ENCODE peak calls at places on chromosomes 3 and 15, in six cellular contexts. C is Panc1, V is HCT116, N is HepG2, Q is stomach, S is sigmoid colon. Y is an unnamed sample.
A peak's percentile ranks its signal among the peaks of the same experiment; 100 is the strongest.

GRCh38 chr15:43514241-43515057 is 3.0 kb upstream of the MAP1A start:
- DNase-seq in S (no peak), Q (no peak), V (no peak), C (no peak), N (peak; percentile 31), Y (peak; percentile 22)

GRCh38 chr3:36597422-36597821 is 166.9 kb downstream of the DCLK3 start:
- DNase-seq in S (no peak), C (no peak), N (no peak), Q (no peak), V (no peak), Y (no peak)

GRCh38 chr3:141557961-141558706 is 71.3 kb downstream of the RASA2 start:
- DNase-seq in N (no peak), V (no peak), C (no peak), Q (no peak), S (no peak), Y (peak; percentile 18)

GRCh38 chr15:75620776-75621536 is 4.6 kb downstream of the SNUPN start:
- DNase-seq in N (no peak), S (peak; percentile 94), Q (peak; percentile 77), C (no peak), V (no peak), Y (peak; percentile 67)

GRCh38 chr3:31942446-31942845 is 38.6 kb downstream of the OSBPL10 start:
- DNase-seq in N (no peak), C (no peak), Q (no peak), S (no peak), V (no peak), Y (no peak)

GRCh38 chr3:66910721-66911120 is 87.4 kb upstream of the KBTBD8 start:
- DNase-seq in S (no peak), N (no peak), C (no peak), Q (no peak), V (no peak), Y (no peak)

GRCh38 chr3:119585867-119586570 is 6.7 kb downstream of the ADPRH start:
- DNase-seq in C (no peak), S (no peak), V (no peak), Q (no peak), N (no peak), Y (no peak)

GRCh38 chr15:89654847-89655805 is at the start of gene KIF7:
- DNase-seq in C (no peak), Q (peak; percentile 31), S (peak; percentile 71), N (peak; percentile 32), V (no peak), Y (no peak)

GRCh38 chr15:88049509-88049908 is 207.0 kb downstream of the NTRK3 start:
- DNase-seq in C (no peak), N (no peak), Q (no peak), V (no peak), S (no peak), Y (no peak)

GRCh38 chr15:96276438-96277210 is 53.9 kb upstream of the NR2F2 start:
- DNase-seq in N (no peak), Q (no peak), S (no peak), V (no peak), C (no peak), Y (no peak)

GRCh38 chr15:98896002-98896721 is 111.4 kb downstream of the PGPEP1L start:
- DNase-seq in V (no peak), C (no peak), Q (no peak), N (no peak), S (no peak), Y (no peak)

GRCh38 chr3:197305854-197306253 is 7.4 kb upstream of the DLG1 start:
- DNase-seq in V (no peak), S (no peak), C (no peak), Q (no peak), N (no peak), Y (no peak)

DNA sequence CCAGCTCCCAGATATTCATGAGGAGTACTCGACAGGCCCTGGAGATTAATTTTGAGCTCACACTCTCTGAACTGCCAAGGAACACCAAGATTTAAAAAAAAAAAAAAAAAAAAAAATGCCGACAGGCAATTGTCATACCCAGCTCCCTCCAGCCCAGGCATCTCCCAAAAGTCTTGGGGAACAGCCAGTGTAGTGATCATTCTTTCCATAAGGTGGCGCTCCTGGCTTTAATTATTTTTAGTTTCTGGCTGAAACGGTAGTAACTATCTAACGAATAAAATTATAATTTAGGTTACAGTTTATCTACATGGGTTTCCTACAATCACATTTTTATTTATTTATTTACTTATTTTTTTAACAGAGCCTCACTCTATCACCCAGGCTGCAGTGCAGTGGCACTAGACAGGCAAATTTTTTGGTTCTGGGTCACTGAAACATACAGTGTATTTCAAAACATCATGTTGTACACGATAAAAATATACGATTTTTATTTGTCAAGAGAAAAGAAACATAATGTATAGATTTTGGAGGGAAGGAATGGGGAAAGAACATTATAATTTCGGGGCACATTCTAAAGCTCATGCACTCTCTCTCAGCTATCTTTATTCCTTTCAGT is 157.3 kb downstream of the ADAMTS9 start:
- DNase-seq in S (peak; percentile 79), C (peak; percentile 10), N (peak; percentile 18), Q (peak; percentile 67), V (peak; percentile 21), Y (peak; percentile 70)
- TF ChIP-seq POLR2AphosphoS5 in S (peak; percentile 14), C (no peak), N (no peak), Q (no peak), V (no peak), Y (no peak)

GRCh38 chr3:53146319-53146868 is 14.6 kb upstream of the PRKCD start:
- DNase-seq in V (no peak), C (no peak), S (no peak), N (no peak), Q (no peak), Y (no peak)
- H3K27me3 ChIP-seq in V (no peaks in the 10 kb centered on the region), C (no peaks in the 10 kb centered on the region), S (no peaks in the 10 kb centered on the region), N (peaks cover 2% of the 10 kb centered on the region), Q (no peaks in the 10 kb centered on the region), Y (no peaks in the 10 kb centered on the region)

DNA sequence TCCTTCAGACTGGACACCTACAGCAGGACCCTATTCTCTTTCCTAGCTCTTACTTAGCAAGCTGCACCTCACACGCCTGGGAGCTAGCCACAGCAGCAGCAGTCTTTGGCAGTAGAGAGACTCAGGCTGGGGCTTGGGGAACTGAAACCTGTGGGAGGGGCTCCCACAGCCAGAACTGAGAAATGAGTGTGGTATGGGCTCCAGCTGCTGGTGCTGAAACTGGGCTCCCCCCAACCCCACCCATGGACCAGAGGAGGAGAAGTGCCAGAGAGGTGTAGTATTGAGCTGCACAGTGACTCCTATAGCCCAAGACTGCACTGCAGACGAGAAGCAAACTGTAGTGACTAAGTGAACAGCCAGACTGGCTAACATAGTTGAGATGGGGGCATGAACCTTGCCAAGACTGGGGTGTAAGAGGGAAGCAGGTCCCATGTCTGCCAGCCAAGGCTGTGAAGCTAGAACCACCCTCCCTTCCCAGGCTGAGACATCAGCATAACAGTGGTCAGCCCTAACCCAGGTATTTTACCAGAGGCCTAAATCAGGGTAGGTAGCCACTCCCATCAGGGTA is 62.5 kb downstream of the MYO5A start:
- DNase-seq in C (no peak), S (peak; percentile 68), Q (peak; percentile 40), N (no peak), V (no peak), Y (peak; percentile 78)
- TF ChIP-seq CTCF in C (no peak), S (no peak), Q (no peak), N (no peak), V (no peak), Y (no peak)

GRCh38 chr3:84184937-84185336 is 773.9 kb upstream of the CADM2 start:
- DNase-seq in N (no peak), S (no peak), C (no peak), Q (no peak), V (no peak), Y (no peak)
- TF ChIP-seq POLR2AphosphoS5 in N (no peak), S (no peak), C (no peak), Q (no peak), V (no peak), Y (no peak)

GRCh38 chr3:184489457-184489856 is 72.1 kb upstream of the EPHB3 start:
- DNase-seq in S (no peak), C (no peak), V (no peak), Q (no peak), N (no peak), Y (no peak)
- H3K27me3 ChIP-seq in S (peaks cover 23% of the 10 kb centered on the region), C (peaks cover 51% of the 10 kb centered on the region), V (peaks cover 23% of the 10 kb centered on the region), Q (peaks cover 66% of the 10 kb centered on the region), N (peaks cover 4% of the 10 kb centered on the region), Y (peaks cover 69% of the 10 kb centered on the region)

GRCh38 chr3:182369861-182370260 is 423.4 kb upstream of the ATP11B start:
- DNase-seq in S (no peak), Q (no peak), V (no peak), N (no peak), C (no peak), Y (no peak)

GRCh38 chr3:182364723-182365650 is 428.3 kb upstream of the ATP11B start:
- DNase-seq in S (peak; percentile 69), V (peak; percentile 94), C (peak; percentile 20), N (no peak), Q (peak; percentile 78), Y (peak; percentile 7)

GRCh38 chr3:182366746-182367145 is 426.6 kb upstream of the ATP11B start:
- DNase-seq in V (no peak), N (no peak), S (no peak), Q (no peak), C (no peak), Y (no peak)

GRCh38 chr3:182364323-182364722 is 429.0 kb upstream of the ATP11B start:
- DNase-seq in Q (no peak), S (no peak), N (no peak), V (peak; percentile 37), C (peak; percentile 2), Y (no peak)
- TF ChIP-seq CTCF in Q (no peak), S (no peak), N (no peak), V (peak; percentile 57), C (peak; percentile 21), Y (no peak)

GRCh38 chr3:98961161-98962155 is 60.0 kb upstream of the DCBLD2 start:
- DNase-seq in N (no peak), V (no peak), Q (no peak), S (no peak), C (no peak), Y (no peak)

GRCh38 chr3:98962951-98963350 is 61.5 kb upstream of the DCBLD2 start:
- DNase-seq in C (no peak), S (no peak), V (no peak), N (no peak), Q (no peak), Y (no peak)

GRCh38 chr3:98964784-98965183 is 63.3 kb upstream of the DCBLD2 start:
- DNase-seq in N (no peak), S (no peak), V (no peak), C (no peak), Q (no peak), Y (no peak)

GRCh38 chr3:98966434-98966833 is 64.9 kb upstream of the DCBLD2 start:
- DNase-seq in V (peak; percentile 49), C (no peak), N (no peak), Q (no peak), S (no peak), Y (no peak)

DNA sequence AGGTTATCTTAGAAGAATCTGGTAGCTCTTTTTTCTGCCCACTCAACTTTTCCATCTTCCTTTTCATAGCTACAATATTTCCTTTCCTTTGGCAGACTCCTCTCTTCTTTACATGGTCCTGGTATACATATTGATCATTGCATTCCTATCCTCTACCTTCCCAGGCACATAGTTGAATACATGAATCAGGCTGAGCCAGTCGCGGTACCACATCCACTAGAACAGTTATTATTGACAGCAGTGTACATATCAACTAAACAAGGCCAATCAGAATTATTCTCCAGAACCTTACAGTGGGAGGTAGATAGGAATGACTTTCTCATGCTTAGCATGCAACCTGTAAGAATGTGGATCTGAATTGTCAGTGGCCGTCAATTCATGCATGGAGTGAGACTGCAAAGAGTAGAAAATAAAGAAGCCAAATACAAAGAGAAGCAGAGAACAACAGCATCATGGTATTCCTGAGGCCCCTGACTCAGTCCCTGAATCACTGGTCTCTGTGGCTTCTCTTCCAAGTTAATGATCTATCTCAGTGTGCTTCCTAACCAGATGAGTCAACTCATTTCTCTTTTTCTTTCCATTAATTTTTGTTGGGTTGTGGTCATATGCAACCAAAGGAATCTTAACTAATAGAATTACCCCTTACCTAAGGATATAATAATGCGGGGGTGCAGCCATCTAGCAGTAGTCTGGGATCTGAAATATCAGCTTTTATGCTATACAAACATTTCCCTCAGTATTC is 60.9 kb upstream of the DCBLD2 start:
- DNase-seq in S (no peak), N (peak; percentile 52), Q (no peak), C (no peak), V (peak; percentile 92), Y (no peak)
- TF ChIP-seq POLR2AphosphoS5 in S (no peak), N (no peak), Q (no peak), C (no peak), V (peak; percentile 60), Y (no peak)

Y was measured in transverse colon.